ENCODE peak calls at places on chromosomes 2 and 18, in seven cellular contexts. Q, D, M, E, F, Z and R are unnamed samples.
A peak's percentile ranks its signal among the peaks of the same experiment; 100 is the strongest.

GRCh38 chr2:231007159-231008045 is 11.5 kb downstream of the SPATA3 start:
- DNase-seq in Z (no peak), F (no peak), D (peak; percentile 20), Q (no peak), E (no peak), M (no peak), R (no peak)

GRCh38 chr2:150188801-150189200 is 298.7 kb downstream of the RND3 start:
- DNase-seq in F (no peak), Z (no peak), D (no peak), Q (no peak), E (no peak), M (no peak), R (no peak)

GRCh38 chr2:180604077-180604476 is 376.3 kb upstream of the UBE2E3 start:
- DNase-seq in M (peak; percentile 18), D (no peak), Z (no peak), Q (no peak), F (no peak), E (peak; percentile 25), R (no peak)

GRCh38 chr2:169018390-169018789 is 12.7 kb downstream of the ABCB11 start:
- DNase-seq in Z (no peak), Q (no peak), M (no peak), D (no peak), F (no peak), E (peak; percentile 54), R (no peak)

GRCh38 chr2:101658387-101658786 is 39.1 kb upstream of the MAP4K4 start:
- DNase-seq in E (no peak), Q (no peak), F (no peak), Z (no peak), D (no peak), M (no peak), R (no peak)

GRCh38 chr2:44931177-44931795 is 10.2 kb upstream of the SIX3 start:
- DNase-seq in Z (no peak), D (no peak), Q (no peak), F (peak; percentile 35), M (no peak), E (no peak), R (no peak)

GRCh38 chr18:63730788-63731187 is 28.0 kb downstream of the SERPINB11 start:
- DNase-seq in Q (no peak), F (no peak), Z (no peak), E (peak; percentile 49), M (peak; percentile 18), D (peak; percentile 7), R (no peak)

GRCh38 chr2:226313071-226313470 is 486.5 kb downstream of the IRS1 start:
- DNase-seq in M (no peak), F (no peak), E (no peak), D (no peak), Q (no peak), Z (no peak), R (no peak)

GRCh38 chr2:73856214-73856613 is 27.5 kb downstream of the STAMBP start:
- DNase-seq in E (peak; percentile 30), F (no peak), M (peak; percentile 82), Z (no peak), D (peak; percentile 31), Q (no peak), R (no peak)

GRCh38 chr2:220276736-220277444 is 649.5 kb downstream of the SLC4A3 start:
- DNase-seq in D (peak; percentile 30), Z (no peak), E (peak; percentile 22), F (no peak), Q (no peak), M (peak; percentile 74), R (no peak)

GRCh38 chr2:200383380-200384110 is 77.1 kb downstream of the SPATS2L start:
- DNase-seq in Q (peak; percentile 22), F (no peak), Z (no peak), E (peak; percentile 86), M (peak; percentile 84), D (peak; percentile 58), R (no peak)

GRCh38 chr2:23042176-23042909 is 342.6 kb upstream of the KLHL29 start:
- DNase-seq in F (peak; percentile 83), M (no peak), E (no peak), Q (no peak), Z (no peak), D (no peak), R (no peak)

GRCh38 chr18:62325806-62326645 is 916 bp downstream of the TNFRSF11A start:
- DNase-seq in M (peak; percentile 21), E (no peak), D (peak; percentile 52), F (no peak), Z (peak; percentile 35), Q (no peak), R (no peak)

GRCh38 chr2:176079851-176080539 is 3.8 kb downstream of the EVX2 start:
- DNase-seq in D (peak; percentile 66), E (no peak), Z (peak; percentile 75), M (peak; percentile 76), Q (peak; percentile 77), F (no peak), R (no peak)

GRCh38 chr18:48959921-48960920 is 9.5 kb upstream of the SMAD7 start:
- DNase-seq in D (peak; percentile 59), Z (no peak), M (peak; percentile 66), E (peak; percentile 50), F (no peak), Q (no peak), R (no peak)

GRCh38 chr2:170530284-170530745 is 184.8 kb upstream of the SP5 start:
- DNase-seq in E (no peak), D (peak; percentile 85), Q (peak; percentile 99), M (peak; percentile 58), Z (peak; percentile 99), F (peak; percentile 79), R (no peak)

GRCh38 chr2:127629637-127630036 is 16.3 kb upstream of the GPR17 start:
- DNase-seq in D (no peak), M (no peak), Q (no peak), F (no peak), Z (no peak), E (no peak), R (no peak)

GRCh38 chr18:52152036-52152435 is 188.0 kb upstream of the DCC start:
- DNase-seq in M (no peak), Z (no peak), E (no peak), F (no peak), D (peak; percentile 62), Q (no peak), R (no peak)

GRCh38 chr2:222217712-222218111 is 81.1 kb downstream of the PAX3 start:
- DNase-seq in D (no peak), Z (no peak), E (no peak), F (no peak), M (no peak), Q (no peak), R (no peak)

GRCh38 chr2:86284987-86285386 is 52.4 kb downstream of the REEP1 start:
- DNase-seq in Q (no peak), M (no peak), E (no peak), Z (no peak), F (no peak), D (no peak), R (no peak)

GRCh38 chr2:47218066-47218581 is 63.0 kb upstream of the STPG4 start:
- DNase-seq in F (peak; percentile 38), Q (peak; percentile 38), D (no peak), E (no peak), Z (peak; percentile 75), M (no peak), R (no peak)

GRCh38 chr2:9937968-9938367 is 13.5 kb upstream of the GRHL1 start:
- DNase-seq in E (no peak), M (no peak), D (no peak), Z (no peak), Q (no peak), F (no peak), R (no peak)

GRCh38 chr2:176125215-176126054 is 2.9 kb downstream of the HOXD9 start:
- DNase-seq in E (no peak), M (no peak), F (peak; percentile 53), Z (no peak), D (no peak), Q (peak; percentile 76), R (no peak)

GRCh38 chr18:12597775-12598174 is 60.1 kb downstream of the SPIRE1 start:
- DNase-seq in E (peak; percentile 81), D (peak; percentile 85), M (peak; percentile 97), Z (peak; percentile 30), F (no peak), Q (no peak), R (no peak)

GRCh38 chr18:58205087-58205779 is 161.2 kb downstream of the NEDD4L start:
- DNase-seq in Q (peak; percentile 26), M (peak; percentile 87), E (peak; percentile 81), D (peak; percentile 69), Z (no peak), F (no peak), R (no peak)

GRCh38 chr2:3260959-3261358 is 116.7 kb downstream of the EIPR1 start:
- DNase-seq in M (no peak), D (no peak), F (no peak), Z (no peak), Q (no peak), E (no peak), R (no peak)

GRCh38 chr2:74877376-74877775 is 43.4 kb downstream of the HK2 start:
- DNase-seq in D (no peak), Z (no peak), F (peak; percentile 30), E (no peak), M (no peak), Q (no peak), R (no peak)

GRCh38 chr18:75714766-75715165 is 287.3 kb upstream of the SMIM21 start:
- DNase-seq in E (no peak), D (no peak), Z (no peak), Q (no peak), F (no peak), M (no peak), R (no peak)

GRCh38 chr2:208792766-208793165 is 386.2 kb downstream of the PTH2R start:
- DNase-seq in F (no peak), E (peak; percentile 34), Z (no peak), D (no peak), Q (no peak), M (no peak), R (no peak)

GRCh38 chr2:9948721-9949120 is 2.8 kb upstream of the GRHL1 start:
- DNase-seq in M (no peak), Q (no peak), Z (no peak), F (no peak), E (no peak), D (no peak), R (no peak)

GRCh38 chr18:55790296-55790695 is 202.3 kb upstream of the TCF4 start:
- DNase-seq in D (peak; percentile 88), Q (no peak), E (peak; percentile 94), M (peak; percentile 91), Z (no peak), F (no peak), R (no peak)

GRCh38 chr2:122389694-122390093 is 634.2 kb downstream of the TSN start:
- DNase-seq in F (no peak), Z (no peak), D (no peak), Q (no peak), M (no peak), E (no peak), R (no peak)

GRCh38 chr2:173132531-173132930 is 56.9 kb downstream of the MAP3K20 start:
- DNase-seq in Q (no peak), E (no peak), F (no peak), Z (no peak), D (no peak), M (no peak), R (no peak)

GRCh38 chr2:159604159-159604558 is 12.2 kb downstream of the BAZ2B start:
- DNase-seq in D (no peak), F (no peak), E (no peak), M (no peak), Z (no peak), Q (no peak), R (no peak)

GRCh38 chr2:191255756-191256312 is 10.6 kb downstream of the MYO1B start:
- DNase-seq in E (peak; percentile 42), F (no peak), M (peak; percentile 32), D (no peak), Q (no peak), Z (no peak), R (no peak)

GRCh38 chr18:43195421-43195820 is 79.9 kb upstream of the RIT2 start:
- DNase-seq in E (no peak), Q (no peak), D (no peak), M (no peak), Z (no peak), F (no peak), R (no peak)

GRCh38 chr2:47888581-47889280 is 17.6 kb downstream of the FBXO11 start:
- DNase-seq in Z (no peak), E (no peak), M (no peak), Q (no peak), D (no peak), F (no peak), R (no peak)

GRCh38 chr2:191014653-191015020 is 666 bp upstream of the STAT1 start:
- DNase-seq in Z (no peak), Q (no peak), F (no peak), E (no peak), M (no peak), D (no peak), R (no peak)